ENCODE peak calls at places on chromosomes 11 and 22, in four cellular contexts. Z is NCI-H1092 treated with DMSO at 0.1 percent for 48 hours; M is GM12891; X is naive thymus-derived CD8-positive, alpha-beta T cell. I is an unnamed sample.

GRCh38 chr11:44631831-44632230 is 66.4 kb downstream of the CD82 start:
- DNase-seq in Z (no peak), M (no peak), X (no peak), I (no peak)

GRCh38 chr11:44112083-44112865 is 16.8 kb downstream of the EXT2 start:
- DNase-seq in Z (peak; percentile 10), M (no peak), X (no peak), I (no peak)

GRCh38 chr11:2891901-2892214 is 6.3 kb upstream of the CDKN1C start:
- DNase-seq in Z (no peak), M (no peak), X (no peak), I (no peak)

GRCh38 chr11:78227906-78228305 is 39.2 kb downstream of the USP35 start:
- DNase-seq in Z (no peak), M (no peak), X (no peak), I (no peak)

GRCh38 chr22:28911777-28912669 is 28.7 kb downstream of the ZNRF3 start:
- DNase-seq in Z (no peak), M (no peak), X (no peak), I (no peak)

GRCh38 chr11:117823294-117823940 is 1.1 kb downstream of the FXYD2 start:
- DNase-seq in Z (no peak), M (no peak), X (peak; percentile 89), I (no peak)

GRCh38 chr11:35166369-35167360 is 27.7 kb downstream of the CD44 start:
- DNase-seq in Z (no peak), M (no peak), X (peak; percentile 71), I (no peak)

GRCh38 chr22:47417699-47418098 is 655.2 kb downstream of the TBC1D22A start:
- DNase-seq in Z (no peak), M (no peak), X (no peak), I (no peak)

GRCh38 chr22:27978317-27978716 is 59.3 kb upstream of the PITPNB start:
- DNase-seq in Z (no peak), M (no peak), X (no peak), I (no peak)

GRCh38 chr11:2137202-2138071 is 1.8 kb downstream of the IGF2 start:
- DNase-seq in Z (peak; percentile 30), M (no peak), X (no peak), I (no peak)